ENCODE peak calls at places on chromosomes 6 and 20, in five cellular contexts. F, G, E, O and X are unnamed samples.

GRCh38 chr6:83257791-83258190 is 64.6 kb downstream of the RWDD2A start:
- DNase-seq in F (peak; percentile 2), G (no peak), E (no peak), O (no peak), X (no peak)

GRCh38 chr6:127302728-127303675 is 36.3 kb downstream of the RNF146 start:
- DNase-seq in F (peak; percentile 43), G (no peak), E (peak; percentile 31), O (peak; percentile 33), X (peak; percentile 78)

GRCh38 chr6:131976545-131977061 is 25.4 kb upstream of the CCN2 start:
- DNase-seq in F (no peak), G (no peak), E (no peak), O (no peak), X (no peak)

GRCh38 chr6:41247882-41248707 is 19.9 kb downstream of the TREML4 start:
- DNase-seq in F (no peak), G (no peak), E (no peak), O (no peak), X (no peak)

GRCh38 chr20:58407201-58407873 is 18.3 kb downstream of the VAPB start:
- DNase-seq in F (no peak), G (no peak), E (no peak), O (no peak), X (no peak)

GRCh38 chr6:107744927-107745326 is 79.2 kb downstream of the SCML4 start:
- DNase-seq in F (no peak), G (no peak), E (no peak), O (no peak), X (no peak)

GRCh38 chr6:47105469-47106188 is 63.5 kb upstream of the ADGRF1 start:
- DNase-seq in F (no peak), G (no peak), E (no peak), O (no peak), X (no peak)

GRCh38 chr6:5063617-5064016 is 21.5 kb upstream of the PPP1R3G start:
- DNase-seq in F (no peak), G (no peak), E (no peak), O (no peak), X (no peak)

GRCh38 chr6:84645563-84646266 is 118.7 kb downstream of the TBX18 start:
- DNase-seq in F (no peak), G (no peak), E (no peak), O (no peak), X (no peak)

GRCh38 chr6:46684771-46685170 is 2.9 kb upstream of the TDRD6 start:
- DNase-seq in F (no peak), G (no peak), E (no peak), O (no peak), X (no peak)

GRCh38 chr6:100462990-100463684 is 1.6 kb downstream of the SIM1 start:
- DNase-seq in F (no peak), G (no peak), E (no peak), O (no peak), X (no peak)

GRCh38 chr6:53466257-53466656 is 78.6 kb downstream of the GCLC start:
- DNase-seq in F (no peak), G (no peak), E (no peak), O (no peak), X (no peak)

GRCh38 chr6:156185113-156185512 is 592.1 kb upstream of the ARID1B start:
- DNase-seq in F (no peak), G (no peak), E (no peak), O (no peak), X (no peak)

GRCh38 chr6:168441434-168442391 is 729 bp downstream of the SMOC2 start:
- DNase-seq in F (peak; percentile 27), G (no peak), E (peak; percentile 57), O (no peak), X (no peak)

GRCh38 chr6:38678178-38678760 is 24.7 kb downstream of the GLO1 start:
- DNase-seq in F (no peak), G (no peak), E (no peak), O (no peak), X (no peak)

GRCh38 chr20:32482251-32483220 is 102.6 kb downstream of the NOL4L start:
- DNase-seq in F (peak; percentile 67), G (peak; percentile 72), E (peak; percentile 73), O (no peak), X (peak; percentile 23)

GRCh38 chr6:154297711-154298110 is 58.9 kb downstream of the IPCEF1 start:
- DNase-seq in F (peak; percentile 72), G (no peak), E (no peak), O (no peak), X (no peak)

GRCh38 chr20:21141825-21142224 is 15.9 kb downstream of the KIZ start:
- DNase-seq in F (no peak), G (no peak), E (no peak), O (no peak), X (no peak)

GRCh38 chr6:21189721-21190120 is 403.8 kb upstream of the SOX4 start:
- DNase-seq in F (no peak), G (no peak), E (no peak), O (no peak), X (no peak)

GRCh38 chr20:63223121-63223825 is 7.3 kb upstream of the YTHDF1 start:
- DNase-seq in F (peak; percentile 62), G (no peak), E (peak; percentile 76), O (no peak), X (peak; percentile 46)

GRCh38 chr20:708956-709355 is 33.4 kb upstream of the SCRT2 start:
- DNase-seq in F (no peak), G (no peak), E (no peak), O (no peak), X (no peak)

GRCh38 chr6:112010328-112010727 is 43.6 kb upstream of the CCN6 start:
- DNase-seq in F (no peak), G (no peak), E (no peak), O (no peak), X (peak; percentile 55)

GRCh38 chr6:135701426-135701825 is 150.1 kb upstream of the PDE7B start:
- DNase-seq in F (no peak), G (no peak), E (no peak), O (no peak), X (no peak)

GRCh38 chr6:11833626-11834592 is 55.3 kb upstream of the ADTRP start:
- DNase-seq in F (no peak), G (no peak), E (no peak), O (no peak), X (no peak)

GRCh38 chr20:22579119-22579427 is 5.3 kb downstream of the FOXA2 start:
- DNase-seq in F (no peak), G (no peak), E (no peak), O (no peak), X (no peak)

GRCh38 chr20:64083380-64084208 is 604 bp downstream of the LKAAEAR1 start:
- DNase-seq in F (peak; percentile 91), G (peak; percentile 80), E (peak; percentile 94), O (no peak), X (peak; percentile 54)

GRCh38 chr6:81901589-81901988 is 149.1 kb upstream of the TENT5A start:
- DNase-seq in F (peak; percentile 42), G (no peak), E (no peak), O (no peak), X (no peak)

GRCh38 chr20:43781215-43781614 is 54.4 kb upstream of the GTSF1L start:
- DNase-seq in F (no peak), G (no peak), E (no peak), O (no peak), X (no peak)

GRCh38 chr6:5764401-5764955 is 242.2 kb downstream of the NRN1 start:
- DNase-seq in F (no peak), G (peak; percentile 60), E (no peak), O (no peak), X (no peak)

GRCh38 chr6:35473849-35474128 is 5.6 kb downstream of the RPL10A start:
- DNase-seq in F (no peak), G (no peak), E (no peak), O (no peak), X (no peak)

GRCh38 chr6:35475573-35475972 is 7.4 kb downstream of the RPL10A start:
- DNase-seq in F (no peak), G (no peak), E (no peak), O (no peak), X (no peak)

GRCh38 chr6:35474978-35475570 is 6.9 kb downstream of the RPL10A start:
- DNase-seq in F (no peak), G (no peak), E (no peak), O (no peak), X (no peak)

GRCh38 chr6:35473075-35473848 is 5.1 kb downstream of the RPL10A start:
- DNase-seq in F (no peak), G (no peak), E (no peak), O (no peak), X (no peak)

GRCh38 chr6:35474129-35474977 is 6.2 kb downstream of the RPL10A start:
- DNase-seq in F (no peak), G (no peak), E (no peak), O (no peak), X (no peak)
- H3K36me3 ChIP-seq in F (peaks cover 37% of the 10 kb centered on the region), G (peaks cover 14% of the 10 kb centered on the region), E (peaks cover 28% of the 10 kb centered on the region), O (peaks cover 21% of the 10 kb centered on the region), X (peaks cover 33% of the 10 kb centered on the region)

DNA sequence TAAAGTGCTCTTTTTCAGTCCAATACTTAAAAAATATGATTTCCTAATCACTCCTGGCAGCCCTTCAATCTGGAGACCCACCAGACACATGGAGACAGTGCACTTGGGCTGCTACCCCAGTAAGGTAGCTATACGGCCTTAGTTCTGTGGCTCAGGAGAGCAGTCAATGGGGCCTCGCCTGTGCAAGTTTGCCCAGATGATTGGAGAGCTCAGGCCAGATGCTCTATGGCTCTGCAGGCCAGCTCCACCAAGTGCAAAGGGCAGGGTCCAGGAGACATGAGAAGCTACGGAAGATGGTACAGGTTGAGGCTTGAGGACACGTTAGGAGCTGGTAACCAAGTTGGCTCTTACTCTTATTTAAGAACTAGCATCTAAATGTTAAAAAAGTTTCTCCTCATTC is 30.7 kb downstream of the STK38 start:
- DNase-seq in F (no peak), G (no peak), E (peak; percentile 14), O (no peak), X (no peak)
- H3K36me3 ChIP-seq in F (peaks cover 43% of the 10 kb centered on the region), G (peaks cover 3% of the 10 kb centered on the region), E (peaks cover 61% of the 10 kb centered on the region), O (peaks cover 29% of the 10 kb centered on the region), X (peaks cover 86% of the 10 kb centered on the region)

DNA sequence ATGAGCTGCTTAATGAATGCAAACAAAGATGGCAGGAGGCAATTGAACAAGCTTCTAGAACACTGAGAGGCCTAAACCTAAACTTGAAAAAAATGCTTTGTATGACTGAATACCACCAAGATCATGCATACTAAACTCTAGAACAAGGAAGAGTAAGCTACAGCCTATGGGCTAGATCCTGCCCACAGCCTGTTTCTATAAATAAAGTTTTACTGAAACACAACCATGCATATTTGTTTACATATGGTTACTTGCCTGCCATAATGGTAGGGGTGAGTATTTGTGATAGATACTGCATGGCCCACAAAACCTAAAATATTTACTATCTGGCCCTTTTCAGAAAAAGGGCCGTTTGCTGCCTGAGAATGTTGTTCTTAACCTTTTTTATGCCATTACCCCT is 37.0 kb downstream of the ZFP64 start:
- DNase-seq in F (no peak), G (no peak), E (no peak), O (no peak), X (no peak)
- H3K36me3 ChIP-seq in F (peaks cover 20% of the 10 kb centered on the region), G (peaks cover 15% of the 10 kb centered on the region), E (peaks cover 48% of the 10 kb centered on the region), O (no peaks in the 10 kb centered on the region), X (peaks cover 48% of the 10 kb centered on the region)

DNA sequence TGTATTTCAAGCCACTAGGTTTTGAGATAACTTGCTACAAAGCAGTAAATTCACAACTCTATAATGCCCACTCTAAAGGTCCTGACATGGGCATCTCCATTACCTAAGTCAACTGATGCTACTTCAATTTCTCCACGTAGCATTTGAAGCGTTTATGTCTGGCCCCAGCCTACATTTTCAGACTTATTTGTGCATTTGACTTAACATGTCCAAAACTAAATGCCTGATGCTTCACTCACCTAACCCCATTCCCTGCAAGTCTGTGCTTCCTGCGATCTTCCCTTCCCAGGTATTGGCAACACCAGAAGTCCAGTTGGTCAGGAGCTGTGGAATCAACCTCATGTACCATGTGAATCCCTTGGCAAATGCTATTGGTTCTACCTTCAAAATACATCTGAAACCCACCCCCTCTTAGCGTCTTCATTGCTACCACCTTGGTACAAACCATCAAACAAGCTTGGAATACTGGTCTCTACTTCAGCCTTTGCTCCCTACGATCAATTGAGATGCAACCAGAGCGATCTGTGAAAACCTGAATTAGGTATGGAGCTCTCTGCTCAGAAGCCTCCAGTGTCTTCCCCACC is 12.8 kb upstream of the ZNFX1 start:
- DNase-seq in F (no peak), G (no peak), E (no peak), O (no peak), X (no peak)
- H3K36me3 ChIP-seq in F (peaks cover 54% of the 10 kb centered on the region), G (peaks cover 26% of the 10 kb centered on the region), E (peaks cover 56% of the 10 kb centered on the region), O (peaks cover 38% of the 10 kb centered on the region), X (peaks cover 63% of the 10 kb centered on the region)